ENCODE peak calls at places on chromosome X, in four cellular contexts. R is IMR-90; C is CD8-positive, alpha-beta T cell; K is uterus. M is an unnamed sample.

GRCh38 chrX:139932077-139932900 is 564 bp downstream of the ATP11C start:
- DNase-seq in C (peak; percentile 28), K (peak; percentile 35), R (peak; percentile 26), M (peak; percentile 87)

GRCh38 chrX:24026403-24026801 is 584 bp downstream of the KLHL15 start:
- DNase-seq in R (no peak), K (no peak), C (no peak), M (peak; percentile 19)

GRCh38 chrX:47241201-47242011 is 8.6 kb downstream of the USP11 start:
- DNase-seq in R (no peak), C (no peak), K (no peak), M (no peak)

GRCh38 chrX:108165349-108166111 is 74.0 kb downstream of the ATG4A start:
- DNase-seq in K (peak; percentile 31), R (peak; percentile 51), C (no peak), M (no peak)

GRCh38 chrX:29490606-29491005 is 724.8 kb upstream of the MAGEB2 start:
- DNase-seq in K (no peak), C (no peak), R (no peak), M (no peak)

GRCh38 chrX:108186811-108187210 is 95.2 kb downstream of the ATG4A start:
- DNase-seq in K (no peak), R (peak; percentile 87), C (no peak), M (no peak)

GRCh38 chrX:154090731-154091130 is 6.8 kb downstream of the MECP2 start:
- DNase-seq in R (no peak), C (no peak), K (no peak), M (no peak)

GRCh38 chrX:154918060-154918483 is 31.9 kb downstream of the F8A1 start:
- DNase-seq in K (peak; percentile 79), C (peak; percentile 0), R (peak; percentile 80), M (no peak)

GRCh38 chrX:37726346-37726745 is 40.8 kb downstream of the XK start:
- DNase-seq in R (no peak), K (no peak), C (no peak), M (no peak)

GRCh38 chrX:49284212-49284611 is 14.6 kb downstream of the PPP1R3F start:
- DNase-seq in C (no peak), R (no peak), K (no peak), M (no peak)

GRCh38 chrX:48761674-48762471 is at the start of gene GLOD5:
- DNase-seq in K (no peak), C (no peak), R (no peak), M (no peak)

GRCh38 chrX:53445977-53446376 is 11.8 kb upstream of the HSD17B10 start:
- DNase-seq in R (peak; percentile 30), C (no peak), K (no peak), M (no peak)
- TF ChIP-seq CTCF in R (peak; percentile 58), C (no peak), K (peak; percentile 42), M (peak; percentile 42)

GRCh38 chrX:74613350-74614192 is 853 bp downstream of the RLIM start:
- DNase-seq in R (peak; percentile 29), C (no peak), K (no peak), M (no peak)
- TF ChIP-seq CTCF in R (no peak), C (no peak), K (no peak), M (no peak)

DNA sequence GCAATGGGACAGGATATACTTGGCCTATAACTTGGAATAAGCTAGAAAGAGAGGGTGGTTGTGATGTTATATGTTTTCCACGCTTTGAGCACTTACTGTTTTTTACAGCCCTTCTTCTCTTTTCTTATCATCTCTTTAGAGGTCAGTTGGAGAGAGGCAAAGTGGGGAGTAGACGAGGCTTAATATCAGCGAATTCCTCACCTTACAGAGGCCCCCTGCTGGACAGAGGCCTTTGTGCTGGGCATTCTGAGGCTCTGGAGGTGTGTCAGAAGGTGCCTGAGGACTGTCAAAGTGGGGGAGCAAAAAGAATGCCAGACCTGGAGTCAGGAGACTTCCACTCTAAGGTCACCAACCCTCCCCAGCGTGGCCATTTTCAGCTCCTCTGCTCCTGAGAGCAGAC is 42.5 kb downstream of the MAMLD1 start:
- DNase-seq in C (no peak), K (peak; percentile 19), R (no peak), M (no peak)
- TF ChIP-seq CTCF in C (no peak), K (no peak), R (peak; percentile 14), M (no peak)

DNA sequence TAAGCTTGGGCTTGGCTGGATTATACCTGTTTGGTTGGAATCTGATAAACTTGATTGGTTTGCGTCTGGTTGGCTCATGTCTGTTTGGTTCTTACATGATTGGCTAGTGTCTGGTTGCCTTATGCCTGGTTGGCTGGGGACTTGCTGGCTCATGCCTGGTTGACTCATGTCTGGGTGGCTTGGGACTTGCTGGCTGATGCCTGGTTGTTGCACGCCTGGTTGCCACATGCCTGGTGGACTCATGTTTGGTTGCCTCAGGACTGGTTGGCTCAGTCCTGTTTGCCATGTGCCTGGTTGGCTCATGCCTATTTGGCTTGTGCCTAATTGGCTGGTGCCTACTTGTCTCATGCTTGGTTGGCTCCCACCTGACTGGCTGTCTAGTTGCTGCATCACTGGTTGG is 104.5 kb downstream of the APOOL start:
- DNase-seq in R (no peak), C (no peak), K (no peak), M (no peak)
- TF ChIP-seq CTCF in R (no peak), C (no peak), K (no peak), M (no peak)